ENCODE peak calls at places on chromosomes 5 and 9, in five cellular contexts. A is endothelial cell, E is astrocyte, I is AG10803, U is uterus. S is an unnamed sample.

GRCh38 chr5:74651710-74652109 is 11.2 kb upstream of the ENC1 start:
- DNase-seq in A (no peak), E (peak; percentile 73), I (no peak), U (no peak), S (no peak)

GRCh38 chr9:120336021-120336752 is 243.8 kb downstream of the CDK5RAP2 start:
- DNase-seq in A (no peak), E (no peak), I (no peak), U (no peak), S (no peak)

GRCh38 chr5:172496671-172497371 is 42.5 kb upstream of the SH3PXD2B start:
- DNase-seq in A (no peak), E (peak; percentile 64), I (peak; percentile 55), U (peak; percentile 60), S (peak; percentile 14)

GRCh38 chr9:22111176-22111870 is 102.2 kb upstream of the CDKN2B start:
- DNase-seq in A (no peak), E (peak; percentile 70), I (no peak), U (no peak), S (no peak)

GRCh38 chr5:17305024-17305423 is 87.6 kb downstream of the BASP1 start:
- DNase-seq in A (no peak), E (no peak), I (no peak), U (no peak), S (no peak)

GRCh38 chr9:111890254-111890791 is 6.3 kb upstream of the UGCG start:
- DNase-seq in A (no peak), E (no peak), I (no peak), U (no peak), S (no peak)

GRCh38 chr5:161566081-161566480 is 19.6 kb upstream of the GABRB2 start:
- DNase-seq in A (no peak), E (no peak), I (no peak), U (no peak), S (no peak)

GRCh38 chr5:42991477-42992034 is 48.6 kb downstream of the ANXA2R start:
- DNase-seq in A (no peak), E (peak; percentile 31), I (no peak), U (no peak), S (peak; percentile 79)

GRCh38 chr9:76576344-76576743 is 117.4 kb downstream of the GCNT1 start:
- DNase-seq in A (no peak), E (peak; percentile 98), I (peak; percentile 87), U (no peak), S (peak; percentile 83)

GRCh38 chr5:73338201-73339126 is 110.1 kb downstream of the FOXD1 start:
- DNase-seq in A (no peak), E (peak; percentile 92), I (peak; percentile 77), U (no peak), S (no peak)

GRCh38 chr9:89675403-89675771 is 70.6 kb downstream of the GADD45G start:
- DNase-seq in A (no peak), E (no peak), I (no peak), U (no peak), S (no peak)

GRCh38 chr5:172766287-172767104 is 4.5 kb downstream of the DUSP1 start:
- DNase-seq in A (no peak), E (peak; percentile 83), I (peak; percentile 84), U (peak; percentile 85), S (no peak)

GRCh38 chr9:84442712-84443111 is 102.2 kb upstream of the SLC28A3 start:
- DNase-seq in A (no peak), E (no peak), I (no peak), U (no peak), S (no peak)

GRCh38 chr5:172688735-172689572 is 47.9 kb downstream of the NEURL1B start:
- DNase-seq in A (no peak), E (no peak), I (no peak), U (no peak), S (peak; percentile 75)

GRCh38 chr9:10875752-10876151 is 262.9 kb upstream of the PTPRD start:
- DNase-seq in A (no peak), E (no peak), I (no peak), U (no peak), S (no peak)

GRCh38 chr9:8552732-8553131 is 753.2 kb upstream of the DMAC1 start:
- DNase-seq in A (no peak), E (no peak), I (no peak), U (no peak), S (no peak)

GRCh38 chr9:73402081-73403028 is 250.7 kb downstream of the ANXA1 start:
- DNase-seq in A (no peak), E (no peak), I (no peak), U (no peak), S (no peak)

GRCh38 chr9:89603629-89604462 is 966 bp upstream of the GADD45G start:
- DNase-seq in A (peak; percentile 86), E (peak; percentile 27), I (no peak), U (peak; percentile 70), S (peak; percentile 66)

GRCh38 chr5:82297711-82298110 is 19.6 kb upstream of the RPS23 start:
- DNase-seq in A (no peak), E (no peak), I (no peak), U (no peak), S (no peak)

GRCh38 chr9:92952861-92953620 is 5.7 kb downstream of the FGD3 start:
- DNase-seq in A (no peak), E (peak; percentile 52), I (no peak), U (no peak), S (no peak)

GRCh38 chr9:82810902-82811301 is 252.0 kb downstream of the RASEF start:
- DNase-seq in A (no peak), E (peak; percentile 90), I (peak; percentile 13), U (no peak), S (no peak)

GRCh38 chr9:73162987-73163763 is 11.5 kb downstream of the ANXA1 start:
- DNase-seq in A (no peak), E (no peak), I (no peak), U (no peak), S (no peak)

GRCh38 chr9:115733736-115734135 is 419.9 kb upstream of the PAPPA start:
- DNase-seq in A (no peak), E (no peak), I (peak; percentile 34), U (no peak), S (no peak)

GRCh38 chr5:35443803-35444595 is 173.7 kb upstream of the SPEF2 start:
- DNase-seq in A (no peak), E (no peak), I (no peak), U (no peak), S (no peak)

GRCh38 chr9:108397286-108397685 is 458.5 kb downstream of the ACTL7B start:
- DNase-seq in A (no peak), E (no peak), I (no peak), U (no peak), S (no peak)

GRCh38 chr9:108396193-108396592 is 459.6 kb downstream of the ACTL7B start:
- DNase-seq in A (no peak), E (no peak), I (no peak), U (no peak), S (no peak)

GRCh38 chr9:108396618-108397017 is 459.2 kb downstream of the ACTL7B start:
- DNase-seq in A (no peak), E (no peak), I (no peak), U (no peak), S (no peak)

GRCh38 chr9:108394726-108395125 is 461.1 kb downstream of the ACTL7B start:
- DNase-seq in A (no peak), E (no peak), I (no peak), U (no peak), S (no peak)

GRCh38 chr9:108400267-108400666 is 455.5 kb downstream of the ACTL7B start:
- DNase-seq in A (no peak), E (no peak), I (no peak), U (no peak), S (no peak)
- TF ChIP-seq CTCF in A (no peak), E (peak; percentile 3), I (peak; percentile 22), U (no peak), S (no peak)

GRCh38 chr9:121398374-121398773 is 28.3 kb upstream of the STOM start:
- DNase-seq in A (no peak), E (peak; percentile 100), I (peak; percentile 99), U (no peak), S (no peak)
- TF ChIP-seq CTCF in A (no peak), E (no peak), I (no peak), U (no peak), S (no peak)

DNA sequence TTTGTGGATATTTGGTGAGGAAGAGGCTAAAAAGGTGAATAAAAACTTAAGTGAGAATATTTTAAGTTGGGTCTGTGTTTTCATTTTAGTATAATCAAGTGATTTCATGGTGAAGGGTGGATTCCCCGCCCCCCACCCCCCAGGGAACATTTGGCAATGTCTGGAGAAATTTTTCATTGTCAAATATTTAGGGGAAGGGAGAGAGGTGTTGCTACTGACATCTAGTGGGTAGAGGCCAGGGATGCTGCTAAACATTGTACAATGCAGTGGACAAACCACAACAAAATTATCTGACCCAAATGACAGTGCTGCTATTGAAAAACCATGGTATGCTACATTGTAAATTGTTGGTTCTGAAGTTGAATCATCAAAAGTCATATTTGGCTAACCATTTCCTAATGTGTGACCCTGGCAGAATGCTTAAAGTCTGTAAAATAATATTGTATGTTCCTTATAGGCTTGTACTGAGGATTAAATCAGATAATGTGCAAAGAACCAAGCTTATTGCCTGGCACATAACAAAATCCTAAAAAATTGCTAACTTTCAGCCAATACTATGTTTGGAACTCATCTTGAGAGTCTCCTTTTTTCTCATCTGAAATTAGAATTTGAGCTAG is 5.6 kb downstream of the C5orf24 start:
- DNase-seq in A (no peak), E (peak; percentile 18), I (peak; percentile 64), U (no peak), S (no peak)
- TF ChIP-seq CTCF in A (peak; percentile 28), E (peak; percentile 63), I (peak; percentile 72), U (no peak), S (peak; percentile 44)

DNA sequence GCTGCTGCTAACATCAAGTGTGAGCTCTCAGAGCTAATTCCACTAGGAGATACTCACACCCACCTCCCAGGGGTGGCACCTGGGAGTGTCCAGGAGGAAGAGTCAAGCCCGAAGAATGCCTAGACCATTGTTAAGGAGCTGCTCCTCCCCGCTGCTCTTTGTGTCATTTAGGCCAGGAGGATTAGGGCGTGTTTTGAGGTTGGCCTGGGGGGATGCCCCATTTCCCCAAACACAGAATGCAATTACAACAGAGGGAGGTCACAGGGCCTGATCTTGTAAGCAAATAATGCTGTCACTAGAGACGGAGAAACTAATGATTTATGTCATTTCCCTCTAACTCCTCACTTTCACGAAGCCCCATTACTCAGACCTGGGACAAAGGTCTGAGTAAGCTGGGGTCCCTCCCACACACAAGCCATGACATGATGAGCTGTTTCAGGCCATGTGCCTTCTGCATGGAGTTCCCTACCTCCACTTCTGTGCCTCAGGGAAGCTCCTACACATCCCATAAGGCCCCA is 312.5 kb downstream of the ACTL7B start:
- DNase-seq in A (no peak), E (peak; percentile 35), I (peak; percentile 24), U (no peak), S (no peak)
- TF ChIP-seq CTCF in A (no peak), E (no peak), I (no peak), U (no peak), S (no peak)

DNA sequence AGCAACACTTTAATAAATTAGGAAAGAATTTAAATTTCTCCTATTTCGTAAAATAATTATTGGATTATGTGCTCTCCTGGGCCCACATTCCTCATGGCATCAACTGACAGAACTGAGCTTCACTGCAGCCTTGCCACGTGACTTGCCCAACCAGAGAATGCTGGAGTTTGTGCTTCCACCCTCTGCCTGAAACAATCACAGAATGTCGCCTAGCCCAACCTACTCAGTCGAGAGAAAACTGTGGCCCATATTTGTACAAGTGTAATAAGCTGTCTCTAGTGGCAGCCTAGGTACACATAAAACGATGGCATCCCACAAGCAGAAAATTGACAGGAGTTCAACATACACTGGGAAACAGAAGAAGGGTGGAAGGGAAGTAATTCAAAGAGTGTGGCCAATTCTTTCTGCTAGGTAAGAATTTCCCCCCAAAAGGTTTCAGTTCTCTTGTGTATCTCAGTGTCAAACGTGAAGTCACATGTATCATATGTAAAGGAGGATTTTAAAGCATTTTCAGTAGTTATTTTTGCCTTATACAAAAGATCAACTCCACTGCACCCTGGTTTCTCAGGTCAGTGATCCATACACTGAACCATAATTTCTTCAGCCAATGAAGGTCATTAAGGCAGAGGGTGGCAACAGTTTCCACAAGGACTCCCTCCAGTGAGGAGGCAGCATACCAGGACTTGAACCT is 41.7 kb downstream of the ZNF608 start:
- DNase-seq in A (no peak), E (no peak), I (no peak), U (no peak), S (peak; percentile 56)
- TF ChIP-seq CTCF in A (no peak), E (no peak), I (no peak), U (no peak), S (no peak)